ENCODE peak calls at places on chromosome X, in nine cellular contexts. Y is WERI-Rb-1, U is cardiac muscle cell, H is breast epithelium, X is H7, E is left lung, I is pancreas, S is GM23338, A is hepatocyte. R is an unnamed sample.

GRCh38 chrX:115561605-115562491 is 874 bp downstream of the PLS3 start:
- DNase-seq in Y (peak; percentile 77), U (peak; percentile 77), H (no peak), X (peak; percentile 85), E (peak; percentile 78), I (peak; percentile 72), S (peak; percentile 41), A (peak; percentile 80), R (peak; percentile 52)

GRCh38 chrX:93977641-93978040 is 303.6 kb downstream of the FAM133A start:
- DNase-seq in Y (no peak), U (no peak), H (no peak), X (no peak), E (no peak), I (no peak), S (no peak), A (no peak), R (no peak)

GRCh38 chrX:121958886-121959285 is 911.5 kb downstream of the GLUD2 start:
- DNase-seq in Y (no peak), U (no peak), H (no peak), X (no peak), E (no peak), I (no peak), S (no peak), A (no peak), R (no peak)

GRCh38 chrX:105323951-105324350 is 103.5 kb upstream of the TEX13A start:
- DNase-seq in Y (no peak), U (no peak), H (no peak), X (no peak), E (no peak), I (no peak), S (no peak), A (no peak), R (no peak)

GRCh38 chrX:136856527-136856926 is 24.0 kb downstream of the RBMX start:
- DNase-seq in Y (no peak), U (no peak), H (no peak), X (no peak), E (no peak), I (no peak), S (no peak), A (no peak), R (no peak)

GRCh38 chrX:105894721-105895120 is 72.4 kb downstream of the NRK start:
- DNase-seq in Y (no peak), U (no peak), H (no peak), X (no peak), E (no peak), I (no peak), S (no peak), A (no peak), R (no peak)

GRCh38 chrX:107825698-107826285 is at the start of gene MID2:
- DNase-seq in Y (peak; percentile 25), U (peak; percentile 88), H (peak; percentile 70), X (peak; percentile 80), E (peak; percentile 70), I (peak; percentile 72), S (peak; percentile 69), A (peak; percentile 79), R (peak; percentile 54)

GRCh38 chrX:28997716-28998115 is 410.5 kb downstream of the IL1RAPL1 start:
- DNase-seq in Y (no peak), U (no peak), H (no peak), X (no peak), E (no peak), I (no peak), S (no peak), A (no peak), R (no peak)

GRCh38 chrX:68196939-68197791 is 236.1 kb downstream of the OPHN1 start:
- DNase-seq in Y (peak; percentile 45), U (peak; percentile 63), H (no peak), X (peak; percentile 54), E (no peak), I (no peak), S (peak; percentile 72), A (peak; percentile 79), R (no peak)

GRCh38 chrX:19855700-19856381 is 31.6 kb downstream of the SH3KBP1 start:
- DNase-seq in Y (no peak), U (no peak), H (no peak), X (no peak), E (no peak), I (no peak), S (no peak), A (no peak), R (peak; percentile 8)

GRCh38 chrX:152831391-152831790 is 528 bp downstream of the NSDHL start:
- DNase-seq in Y (no peak), U (peak; percentile 2), H (no peak), X (peak; percentile 20), E (no peak), I (no peak), S (no peak), A (no peak), R (no peak)

GRCh38 chrX:151985531-151985930 is 11.1 kb upstream of the GABRE start:
- DNase-seq in Y (no peak), U (no peak), H (no peak), X (no peak), E (no peak), I (no peak), S (no peak), A (no peak), R (no peak)

GRCh38 chrX:115367455-115367854 is 77.9 kb downstream of the LUZP4 start:
- DNase-seq in Y (no peak), U (no peak), H (no peak), X (no peak), E (no peak), I (no peak), S (no peak), A (no peak), R (no peak)

DNA sequence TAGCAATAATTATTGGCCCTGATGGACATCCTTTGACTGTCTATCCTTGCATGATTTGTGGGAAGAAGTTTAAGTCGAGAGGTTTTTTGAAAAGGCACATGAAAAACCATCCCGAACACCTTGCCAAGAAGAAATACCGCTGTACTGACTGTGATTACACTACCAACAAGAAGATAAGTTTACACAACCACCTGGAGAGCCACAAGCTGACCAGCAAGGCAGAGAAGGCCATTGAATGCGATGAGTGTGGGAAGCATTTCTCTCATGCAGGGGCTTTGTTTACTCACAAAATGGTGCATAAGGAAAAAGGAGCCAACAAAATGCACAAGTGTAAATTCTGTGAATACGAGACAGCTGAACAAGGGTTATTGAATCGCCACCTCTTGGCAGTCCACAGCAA is 60.7 kb downstream of the ZFX start:
- DNase-seq in Y (no peak), U (no peak), H (no peak), X (no peak), E (no peak), I (no peak), S (no peak), A (no peak), R (no peak)
- H3K36me3 ChIP-seq in Y (peaks cover 50% of the 10 kb centered on the region), U (peaks cover 58% of the 10 kb centered on the region), H (peaks cover 4% of the 10 kb centered on the region), X (peaks cover 15% of the 10 kb centered on the region), E (peaks cover 7% of the 10 kb centered on the region), I (peaks cover 19% of the 10 kb centered on the region), S (no peaks in the 10 kb centered on the region), A (peaks cover 6% of the 10 kb centered on the region), R (peaks cover 41% of the 10 kb centered on the region)

GRCh38 chrX:41148553-41148952 is 63.3 kb downstream of the USP9X start:
- DNase-seq in Y (no peak), U (no peak), H (no peak), X (no peak), E (no peak), I (no peak), S (no peak), A (no peak), R (no peak)
- H3K36me3 ChIP-seq in Y (peaks cover 61% of the 10 kb centered on the region), U (peaks cover 55% of the 10 kb centered on the region), H (no peaks in the 10 kb centered on the region), X (peaks cover 34% of the 10 kb centered on the region), E (no peaks in the 10 kb centered on the region), I (no peaks in the 10 kb centered on the region), S (peaks cover 70% of the 10 kb centered on the region), A (no peaks in the 10 kb centered on the region), R (no peaks in the 10 kb centered on the region)

GRCh38 chrX:131792356-131792749 is 230.7 kb upstream of the STK26 start:
- DNase-seq in Y (peak; percentile 90), U (no peak), H (no peak), X (no peak), E (no peak), I (peak; percentile 77), S (no peak), A (no peak), R (peak; percentile 97)

GRCh38 chrX:131792789-131793462 is 230.2 kb upstream of the STK26 start:
- DNase-seq in Y (peak; percentile 90), U (no peak), H (no peak), X (no peak), E (no peak), I (peak; percentile 73), S (no peak), A (no peak), R (no peak)

GRCh38 chrX:131791608-131792355 is 231.3 kb upstream of the STK26 start:
- DNase-seq in Y (no peak), U (no peak), H (no peak), X (no peak), E (no peak), I (no peak), S (no peak), A (no peak), R (no peak)

GRCh38 chrX:131801066-131801465 is 222.0 kb upstream of the STK26 start:
- DNase-seq in Y (no peak), U (no peak), H (no peak), X (no peak), E (no peak), I (no peak), S (no peak), A (no peak), R (no peak)

DNA sequence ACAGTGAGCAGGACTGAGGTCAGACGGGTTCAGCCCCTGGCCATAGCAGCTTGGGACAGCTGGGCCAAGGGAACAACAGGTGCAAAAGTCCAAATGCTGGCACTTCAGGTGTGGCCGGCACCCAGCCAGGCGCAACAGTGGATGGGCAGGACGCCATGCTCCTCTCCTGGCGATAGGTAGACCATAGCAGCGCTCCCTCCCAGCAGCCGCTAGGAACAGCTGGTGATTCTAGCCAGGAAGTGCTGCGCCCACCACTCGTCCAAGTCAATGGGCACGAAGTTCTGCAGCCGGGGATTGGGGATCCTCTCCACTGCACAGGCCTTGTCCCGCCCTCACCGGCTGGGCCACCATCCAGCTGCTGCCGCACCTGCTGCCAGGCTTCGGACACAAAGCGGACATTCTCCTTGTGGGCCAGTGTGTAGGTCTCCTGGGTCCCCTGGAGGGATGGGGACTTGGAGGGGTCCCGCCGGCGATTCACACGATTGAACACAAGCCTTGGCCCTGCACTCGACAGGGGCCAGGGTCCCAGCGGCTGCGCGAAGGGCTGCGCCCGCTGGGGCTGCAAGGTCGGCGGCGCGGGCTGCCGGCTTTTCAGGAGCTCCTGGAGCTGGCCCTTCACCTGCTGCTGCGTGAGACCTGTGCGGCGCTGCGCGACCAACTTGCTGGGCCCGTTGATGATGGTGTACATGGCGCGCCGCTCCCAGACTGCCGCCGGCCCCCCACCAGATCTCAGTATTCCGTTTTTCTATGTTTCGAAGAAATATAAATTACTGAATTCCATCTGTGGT is 227.5 kb upstream of the STK26 start:
- DNase-seq in Y (no peak), U (no peak), H (no peak), X (no peak), E (no peak), I (peak; percentile 64), S (no peak), A (no peak), R (no peak)
- H3K36me3 ChIP-seq in Y (peaks cover 8% of the 10 kb centered on the region), U (peaks cover 31% of the 10 kb centered on the region), H (no peaks in the 10 kb centered on the region), X (peaks cover 34% of the 10 kb centered on the region), E (no peaks in the 10 kb centered on the region), I (no peaks in the 10 kb centered on the region), S (peaks cover 25% of the 10 kb centered on the region), A (no peaks in the 10 kb centered on the region), R (no peaks in the 10 kb centered on the region)

DNA sequence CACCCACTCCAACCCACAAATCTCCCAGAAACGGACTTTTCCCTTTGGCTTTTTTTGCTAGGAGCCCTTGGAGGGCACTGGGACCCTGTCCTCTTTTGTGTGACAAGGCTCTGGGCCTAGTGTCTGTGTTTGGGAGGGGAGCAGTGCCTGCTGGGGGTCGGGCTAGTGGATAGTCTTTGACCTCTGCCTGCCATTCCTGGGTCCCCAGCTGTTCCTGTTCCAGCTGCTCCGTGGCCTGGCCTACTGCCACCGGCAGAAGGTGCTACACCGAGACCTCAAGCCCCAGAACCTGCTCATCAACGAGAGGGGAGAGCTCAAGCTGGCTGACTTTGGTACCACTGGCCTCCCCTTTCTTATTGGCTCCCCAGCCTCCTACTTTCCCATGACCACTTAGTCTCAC is 6.7 kb upstream of the USP11 start:
- DNase-seq in Y (no peak), U (no peak), H (no peak), X (no peak), E (no peak), I (peak; percentile 53), S (no peak), A (no peak), R (no peak)
- H3K36me3 ChIP-seq in Y (peaks cover 74% of the 10 kb centered on the region), U (peaks cover 53% of the 10 kb centered on the region), H (no peaks in the 10 kb centered on the region), X (peaks cover 46% of the 10 kb centered on the region), E (no peaks in the 10 kb centered on the region), I (peaks cover 5% of the 10 kb centered on the region), S (peaks cover 6% of the 10 kb centered on the region), A (no peaks in the 10 kb centered on the region), R (peaks cover 53% of the 10 kb centered on the region)